ENCODE peak calls at places on chromosome 10, in six cellular contexts. C is uterus, K is sigmoid colon, Y is lower lobe of right lung, D is colonic mucosa, V is cardiac muscle cell. I is an unnamed sample.

GRCh38 chr10:20299037-20299557 is 482.9 kb downstream of the PLXDC2 start:
- DNase-seq in C (no peak), K (no peak), Y (no peak), D (no peak), V (no peak), I (no peak)

GRCh38 chr10:1520909-1521565 is 216.3 kb downstream of the ADARB2 start:
- DNase-seq in C (no peak), K (no peak), Y (no peak), D (no peak), V (no peak), I (peak; percentile 3)

GRCh38 chr10:6055929-6056328 is 6.2 kb downstream of the IL2RA start:
- DNase-seq in C (no peak), K (peak; percentile 17), Y (no peak), D (no peak), V (no peak), I (no peak)

GRCh38 chr10:15451137-15452094 is 80.3 kb upstream of the FAM171A1 start:
- DNase-seq in C (no peak), K (no peak), Y (no peak), D (no peak), V (no peak), I (no peak)

GRCh38 chr10:100510533-100511308 is 8.9 kb downstream of the SEC31B start:
- DNase-seq in C (no peak), K (no peak), Y (no peak), D (no peak), V (no peak), I (no peak)

GRCh38 chr10:96705134-96705533 is 15.2 kb downstream of the PIK3AP1 start:
- DNase-seq in C (no peak), K (no peak), Y (no peak), D (no peak), V (no peak), I (no peak)

GRCh38 chr10:103069453-103070331 is 123.4 kb downstream of the NT5C2 start:
- DNase-seq in C (peak; percentile 58), K (no peak), Y (peak; percentile 73), D (peak; percentile 69), V (peak; percentile 64), I (peak; percentile 65)

GRCh38 chr10:75448166-75448565 is 16.7 kb downstream of the LRMDA start:
- DNase-seq in C (no peak), K (no peak), Y (no peak), D (no peak), V (no peak), I (no peak)

GRCh38 chr10:115417585-115418265 is 324.6 kb downstream of the ATRNL1 start:
- DNase-seq in C (no peak), K (peak; percentile 44), Y (no peak), D (no peak), V (peak; percentile 72), I (no peak)

GRCh38 chr10:12340371-12340770 is 9.0 kb upstream of the CAMK1D start:
- DNase-seq in C (no peak), K (no peak), Y (no peak), D (no peak), V (no peak), I (no peak)

GRCh38 chr10:21602313-21602712 is 68.3 kb downstream of the MLLT10 start:
- DNase-seq in C (no peak), K (no peak), Y (no peak), D (no peak), V (no peak), I (no peak)

GRCh38 chr10:132548106-132548823 is 10.7 kb downstream of the INPP5A start:
- DNase-seq in C (peak; percentile 11), K (peak; percentile 59), Y (no peak), D (no peak), V (no peak), I (peak; percentile 11)

GRCh38 chr10:43100366-43100765 is 23.5 kb downstream of the RET start:
- DNase-seq in C (no peak), K (no peak), Y (no peak), D (no peak), V (no peak), I (no peak)

DNA sequence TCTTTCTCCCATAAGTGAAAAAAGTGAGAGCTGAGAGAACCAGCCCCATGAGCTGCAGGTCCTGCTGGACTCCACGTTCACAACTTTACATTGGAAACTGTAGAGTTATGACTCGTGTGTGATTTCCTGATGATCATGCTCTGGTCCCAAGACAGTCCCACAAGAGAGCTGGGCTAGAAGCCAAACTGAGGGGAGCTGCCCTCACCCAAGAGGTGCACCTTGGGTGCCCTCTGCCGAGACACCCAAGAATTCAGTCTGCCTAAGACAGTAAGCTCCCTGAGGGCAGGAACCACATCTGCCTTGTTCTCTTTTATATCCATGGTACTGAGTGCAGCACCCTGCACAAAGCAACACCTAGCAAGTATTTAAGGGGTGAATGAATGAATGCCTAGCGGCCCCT is 112.8 kb upstream of the SFMBT2 start:
- DNase-seq in C (no peak), K (no peak), Y (no peak), D (no peak), V (no peak), I (no peak)
- TF ChIP-seq CTCF in C (no peak), K (no peak), Y (no peak), D (no peak), V (no peak), I (no peak)

DNA sequence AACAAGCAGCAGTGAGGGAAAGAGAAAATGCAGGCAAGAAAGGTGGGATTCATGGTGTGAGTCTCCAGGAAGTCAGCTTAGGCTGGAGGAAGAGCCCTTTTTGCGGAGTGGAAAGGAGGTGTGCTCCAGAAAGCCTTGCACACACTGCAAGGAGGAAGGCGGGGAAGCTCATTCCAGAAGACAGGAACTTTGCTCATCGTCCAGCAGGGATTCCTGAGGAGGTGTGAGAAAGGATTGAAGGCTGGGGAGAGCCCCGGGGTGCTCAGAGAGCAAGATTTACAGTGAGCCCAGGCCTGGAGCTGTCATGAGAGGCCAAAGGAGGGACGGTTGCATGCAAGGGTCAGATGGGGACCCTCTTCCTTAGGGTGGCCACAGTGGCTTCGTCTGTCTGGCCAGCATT is 17.6 kb downstream of the SLC29A3 start:
- DNase-seq in C (no peak), K (no peak), Y (no peak), D (no peak), V (no peak), I (no peak)
- H3K27ac ChIP-seq in C (no peak overlapping the region), K (no peak overlapping the region), Y (no peak overlapping the region), D (no peak overlapping the region), V (no peak overlapping the region), I (no peak overlapping the region)

GRCh38 chr10:69329721-69330178 is 51.5 kb downstream of the HK1 start:
- DNase-seq in C (no peak), K (no peak), Y (no peak), D (no peak), V (no peak), I (no peak)
- H3K4me1 ChIP-seq in C (peaks cover 21% of the 10 kb centered on the region), K (no peaks in the 10 kb centered on the region), Y (peaks cover 76% of the 10 kb centered on the region), D (peaks cover 36% of the 10 kb centered on the region), V (peaks cover 82% of the 10 kb centered on the region), I (peaks cover 75% of the 10 kb centered on the region)

DNA sequence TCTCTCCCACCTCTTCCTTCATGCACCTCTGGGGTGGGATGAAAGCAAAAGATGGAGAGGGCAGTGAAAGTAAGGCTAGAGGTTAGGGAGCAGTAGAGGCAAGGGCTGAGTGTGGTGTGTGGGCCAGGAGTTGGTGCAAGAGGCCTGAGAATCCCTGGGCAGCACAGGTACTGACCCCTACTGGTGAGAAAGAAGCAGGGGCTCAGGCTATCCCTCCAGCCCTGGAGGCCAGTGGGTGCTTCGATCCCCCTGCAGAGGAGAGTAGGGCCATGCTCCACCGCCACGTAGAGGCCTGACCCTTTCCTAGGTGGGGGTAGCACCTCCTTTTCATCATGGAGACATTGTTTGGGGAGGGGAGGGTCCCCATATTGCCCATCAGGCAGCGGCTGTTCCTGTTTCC is 9.8 kb downstream of the CDHR1 start:
- DNase-seq in C (no peak), K (no peak), Y (no peak), D (no peak), V (no peak), I (no peak)
- TF ChIP-seq CTCF in C (no peak), K (no peak), Y (no peak), D (peak; percentile 34), V (peak; percentile 36), I (no peak)

DNA sequence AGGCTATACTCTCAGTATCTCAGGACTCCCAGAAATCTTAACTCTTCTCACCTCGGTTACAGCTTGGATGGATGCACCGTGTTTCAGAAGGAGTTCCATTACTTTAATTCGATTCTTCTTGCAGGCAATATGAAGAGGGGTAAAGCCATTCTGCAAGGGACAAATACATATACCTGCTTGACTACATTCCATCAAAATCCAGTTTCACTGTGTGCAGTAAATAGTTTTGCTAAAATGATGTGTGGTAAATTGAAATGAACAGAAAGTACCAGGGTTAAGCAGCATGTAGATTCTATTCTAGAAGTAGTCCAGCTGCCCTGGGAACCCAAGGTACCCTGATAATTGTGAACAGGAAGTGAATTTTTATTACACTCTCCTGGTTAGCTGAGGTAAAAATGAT is 183.9 kb downstream of the ANK3 start:
- DNase-seq in C (no peak), K (no peak), Y (no peak), D (no peak), V (no peak), I (no peak)
- H3K27ac ChIP-seq in C (no peak overlapping the region), K (no peak overlapping the region), Y (no peak overlapping the region), D (no peak overlapping the region), V (no peak overlapping the region), I (no peak overlapping the region)

GRCh38 chr10:110495731-110496552 is 1.8 kb upstream of the DUSP5 start:
- DNase-seq in C (peak; percentile 59), K (peak; percentile 76), Y (peak; percentile 57), D (no peak), V (peak; percentile 94), I (peak; percentile 38)

GRCh38 chr10:110498982-110499795 is 1.5 kb downstream of the DUSP5 start:
- DNase-seq in C (peak; percentile 64), K (no peak), Y (no peak), D (peak; percentile 53), V (peak; percentile 44), I (no peak)

GRCh38 chr10:110498087-110498981 is 627 bp downstream of the DUSP5 start:
- DNase-seq in C (peak; percentile 45), K (peak; percentile 79), Y (peak; percentile 80), D (peak; percentile 42), V (peak; percentile 73), I (peak; percentile 64)

GRCh38 chr10:110496553-110497437 is 912 bp upstream of the DUSP5 start:
- DNase-seq in C (no peak), K (no peak), Y (no peak), D (no peak), V (no peak), I (no peak)

GRCh38 chr10:110497438-110498086 is at the start of gene DUSP5:
- DNase-seq in C (peak; percentile 93), K (peak; percentile 97), Y (peak; percentile 96), D (peak; percentile 96), V (peak; percentile 97), I (peak; percentile 93)
- H3K4me1 ChIP-seq in C (no peaks in the 10 kb centered on the region), K (no peaks in the 10 kb centered on the region), Y (peaks cover 57% of the 10 kb centered on the region), D (peaks cover 7% of the 10 kb centered on the region), V (peaks cover 32% of the 10 kb centered on the region), I (peaks cover 31% of the 10 kb centered on the region)

DNA sequence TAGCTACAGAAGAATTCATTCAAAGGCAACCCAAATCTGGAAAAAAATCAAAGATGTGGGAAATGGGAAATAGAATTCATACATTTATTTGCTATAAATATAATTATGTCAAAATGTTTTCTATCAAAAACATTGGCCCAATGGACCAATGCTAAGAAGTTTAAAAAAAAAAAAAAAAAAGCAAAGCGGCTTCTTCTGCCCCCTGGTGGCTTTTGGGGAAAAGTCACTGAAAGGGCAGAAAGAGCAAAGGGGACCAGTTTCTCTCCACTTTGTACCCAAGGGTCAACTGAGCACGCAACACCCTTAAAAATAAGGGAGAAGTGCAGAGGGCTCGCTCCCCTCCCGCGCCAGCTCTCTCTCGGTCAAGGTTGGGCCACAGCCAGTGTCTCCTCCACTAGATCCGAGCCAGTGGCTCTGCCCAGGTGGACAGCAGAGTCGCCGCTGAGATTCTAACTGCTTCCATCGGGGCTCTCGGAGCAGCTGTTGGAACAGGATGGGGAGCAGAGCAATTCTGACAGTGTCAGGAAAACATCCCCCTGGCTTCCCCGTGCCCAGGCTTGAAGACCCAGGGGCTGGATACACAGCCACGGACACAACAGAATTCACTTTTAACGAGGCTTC is 136.4 kb upstream of the FGFR2 start:
- DNase-seq in C (no peak), K (no peak), Y (no peak), D (no peak), V (peak; percentile 32), I (no peak)
- TF ChIP-seq CTCF in C (peak; percentile 59), K (peak; percentile 40), Y (peak; percentile 70), D (peak; percentile 72), V (peak; percentile 68), I (peak; percentile 69)